ENCODE peak calls at places on chromosomes 13 and 19, in five cellular contexts. One of them, this sample, is unnamed.

GRCh38 chr13:95481051-95481775 is 71.3 kb upstream of the CLDN10 start:
- DNase-seq in aorta: no peak
- DNase-seq in stomach: no peak
- DNase-seq in left ventricle myocardium inferior: no peak
- DNase-seq in CD4-positive, alpha-beta memory T cell: no peak
- DNase-seq in this sample: no peak

GRCh38 chr19:39156230-39156890 is 30.8 kb downstream of the PAK4 start:
- DNase-seq in CD4-positive, alpha-beta memory T cell: no peak
- DNase-seq in stomach: peak; percentile 42
- DNase-seq in left ventricle myocardium inferior: no peak
- DNase-seq in aorta: no peak
- DNase-seq in this sample: no peak

GRCh38 chr19:44553478-44554171 is 24.1 kb upstream of the CEACAM20 start:
- DNase-seq in CD4-positive, alpha-beta memory T cell: no peak
- DNase-seq in aorta: no peak
- DNase-seq in stomach: no peak
- DNase-seq in left ventricle myocardium inferior: no peak
- DNase-seq in this sample: no peak

GRCh38 chr13:50998326-50998725 is 88.7 kb downstream of the RNASEH2B start:
- DNase-seq in left ventricle myocardium inferior: no peak
- DNase-seq in CD4-positive, alpha-beta memory T cell: no peak
- DNase-seq in stomach: no peak
- DNase-seq in aorta: no peak
- DNase-seq in this sample: no peak

GRCh38 chr19:13057147-13057572 is 45.5 kb downstream of the LYL1 start:
- DNase-seq in CD4-positive, alpha-beta memory T cell: no peak
- DNase-seq in left ventricle myocardium inferior: no peak
- DNase-seq in aorta: no peak
- DNase-seq in stomach: peak; percentile 46
- DNase-seq in this sample: no peak

GRCh38 chr13:34025746-34026145 is 207.8 kb downstream of the RFC3 start:
- DNase-seq in CD4-positive, alpha-beta memory T cell: no peak
- DNase-seq in left ventricle myocardium inferior: no peak
- DNase-seq in stomach: no peak
- DNase-seq in aorta: no peak
- DNase-seq in this sample: no peak

GRCh38 chr19:56660381-56661105 is 11.0 kb downstream of the ZNF835 start:
- DNase-seq in CD4-positive, alpha-beta memory T cell: no peak
- DNase-seq in stomach: no peak
- DNase-seq in left ventricle myocardium inferior: peak; percentile 27
- DNase-seq in aorta: no peak
- DNase-seq in this sample: no peak

GRCh38 chr13:40576369-40576768 is 90.1 kb downstream of the FOXO1 start:
- DNase-seq in CD4-positive, alpha-beta memory T cell: peak; percentile 19
- DNase-seq in aorta: no peak
- DNase-seq in stomach: no peak
- DNase-seq in left ventricle myocardium inferior: no peak
- DNase-seq in this sample: no peak

GRCh38 chr13:51804295-51805172 is 571 bp upstream of the DHRS12 start:
- DNase-seq in stomach: peak; percentile 42
- DNase-seq in left ventricle myocardium inferior: no peak
- DNase-seq in aorta: no peak
- DNase-seq in CD4-positive, alpha-beta memory T cell: no peak
- DNase-seq in this sample: no peak

GRCh38 chr13:25752957-25753540 is 298.8 kb downstream of the SHISA2 start:
- DNase-seq in left ventricle myocardium inferior: peak; percentile 44
- DNase-seq in aorta: peak; percentile 79
- DNase-seq in CD4-positive, alpha-beta memory T cell: no peak
- DNase-seq in stomach: peak; percentile 67
- DNase-seq in this sample: no peak

GRCh38 chr13:23271331-23271730 is 90.6 kb downstream of the SGCG start:
- DNase-seq in stomach: no peak
- DNase-seq in aorta: no peak
- DNase-seq in CD4-positive, alpha-beta memory T cell: no peak
- DNase-seq in left ventricle myocardium inferior: no peak
- DNase-seq in this sample: no peak

GRCh38 chr19:58538257-58539168 is 5.4 kb upstream of the TRIM28 start:
- DNase-seq in aorta: no peak
- DNase-seq in CD4-positive, alpha-beta memory T cell: peak; percentile 33
- DNase-seq in left ventricle myocardium inferior: peak; percentile 33
- DNase-seq in stomach: peak; percentile 47
- DNase-seq in this sample: peak; percentile 62

GRCh38 chr19:6482343-6482686 is 728 bp upstream of the DENND1C start:
- DNase-seq in aorta: no peak
- DNase-seq in CD4-positive, alpha-beta memory T cell: no peak
- DNase-seq in left ventricle myocardium inferior: no peak
- DNase-seq in stomach: no peak
- DNase-seq in this sample: no peak

This sample was measured in coronary artery.